ENCODE peak calls at places on chromosome 12, in four cellular contexts. P, K, M and I are unnamed samples.

GRCh38 chr12:10645910-10646309 is 27.9 kb downstream of the STYK1 start:
- DNase-seq in K (no peak), P (no peak), M (no peak), I (no peak)

GRCh38 chr12:12007001-12007712 is 63.6 kb upstream of the BCL2L14 start:
- DNase-seq in P (no peak), K (peak), M (peak), I (peak)

GRCh38 chr12:54357802-54358619 is 6.3 kb downstream of the GPR84 start:
- DNase-seq in K (no peak), P (peak), M (peak), I (peak)

GRCh38 chr12:12079291-12079690 is 8.6 kb downstream of the BCL2L14 start:
- DNase-seq in K (peak), P (no peak), M (no peak), I (no peak)

GRCh38 chr12:69284131-69284530 is 44.8 kb downstream of the CPSF6 start:
- DNase-seq in P (no peak), K (peak), M (no peak), I (peak)

GRCh38 chr12:70648831-70649230 is 11.6 kb upstream of the PTPRB start:
- DNase-seq in M (no peak), K (peak), P (no peak), I (no peak)

GRCh38 chr12:7460375-7461259 is 16.7 kb upstream of the CD163L1 start:
- DNase-seq in M (peak), K (peak), P (peak), I (peak)

GRCh38 chr12:105221588-105222325 is 14.2 kb downstream of the APPL2 start:
- DNase-seq in K (no peak), P (no peak), M (no peak), I (no peak)

GRCh38 chr12:49557917-49558215 is 10.1 kb downstream of the MCRS1 start:
- DNase-seq in K (no peak), P (no peak), M (no peak), I (no peak)

GRCh38 chr12:124923906-124924734 is 9.7 kb upstream of the UBC start:
- DNase-seq in M (no peak), K (peak), P (no peak), I (no peak)

GRCh38 chr12:19130224-19131019 is 889 bp downstream of the PLEKHA5 start:
- DNase-seq in P (peak), M (peak), K (peak), I (peak)

GRCh38 chr12:126027816-126028215 is 962.6 kb downstream of the AACS start:
- DNase-seq in P (no peak), M (no peak), K (no peak), I (no peak)

GRCh38 chr12:76316468-76316867 is 31.7 kb downstream of the BBS10 start:
- DNase-seq in P (no peak), M (no peak), K (no peak), I (no peak)

GRCh38 chr12:65881965-65882413 is 57.7 kb downstream of the HMGA2 start:
- DNase-seq in K (peak), M (peak), P (no peak), I (peak)

GRCh38 chr12:50102648-50103309 is 1.0 kb upstream of the GPD1 start:
- DNase-seq in P (no peak), M (peak), K (no peak), I (peak)

GRCh38 chr12:115755752-115756140 is 521.7 kb downstream of the MED13L start:
- DNase-seq in M (no peak), K (no peak), P (no peak), I (no peak)

GRCh38 chr12:102950950-102951490 is 6.5 kb upstream of the ASCL1 start:
- DNase-seq in K (no peak), M (no peak), P (no peak), I (no peak)

GRCh38 chr12:91811481-91812287 is 334.0 kb downstream of the BTG1 start:
- DNase-seq in M (peak), P (peak), K (peak), I (peak)

GRCh38 chr12:128971802-128972201 is 118.5 kb downstream of the GLT1D1 start:
- DNase-seq in K (no peak), P (no peak), M (no peak), I (no peak)

GRCh38 chr12:132018193-132018916 is 68.6 kb downstream of the EP400 start:
- DNase-seq in K (peak), P (no peak), M (no peak), I (no peak)

GRCh38 chr12:122866379-122866778 is 29.5 kb downstream of the VPS37B start:
- DNase-seq in M (no peak), P (no peak), K (no peak), I (no peak)

GRCh38 chr12:108302471-108303311 is 36.4 kb downstream of the CMKLR1 start:
- DNase-seq in P (no peak), M (no peak), K (peak), I (no peak)

GRCh38 chr12:103680591-103681065 is 93.6 kb downstream of the STAB2 start:
- DNase-seq in K (no peak), P (no peak), M (no peak), I (no peak)

GRCh38 chr12:82672811-82673495 is 13.8 kb upstream of the TMTC2 start:
- DNase-seq in M (no peak), P (no peak), K (no peak), I (no peak)

GRCh38 chr12:106759526-106760183 is 14.8 kb upstream of the RIC8B start:
- DNase-seq in M (no peak), K (no peak), P (no peak), I (no peak)

GRCh38 chr12:71589478-71589881 is 74.2 kb downstream of the ZFC3H1 start:
- DNase-seq in P (no peak), M (no peak), K (no peak), I (no peak)

GRCh38 chr12:60205500-60205899 is 609.7 kb downstream of the SLC16A7 start:
- DNase-seq in M (no peak), K (peak), P (no peak), I (no peak)

GRCh38 chr12:4117386-4118016 is 156.1 kb upstream of the CCND2 start:
- DNase-seq in M (no peak), P (no peak), K (no peak), I (no peak)

GRCh38 chr12:57069522-57069921 is 9.1 kb downstream of the NEMP1 start:
- DNase-seq in M (peak), P (peak), K (peak), I (peak)

GRCh38 chr12:107374136-107374535 is 280.8 kb upstream of the CRY1 start:
- DNase-seq in P (no peak), K (no peak), M (no peak), I (no peak)

GRCh38 chr12:131896811-131897270 is 2.4 kb downstream of the ULK1 start:
- DNase-seq in M (peak), P (peak), K (no peak), I (no peak)

GRCh38 chr12:13101854-13102375 is 1.6 kb downstream of the GSG1 start:
- DNase-seq in P (no peak), K (no peak), M (no peak), I (no peak)

GRCh38 chr12:3351731-3352130 is 139.3 kb upstream of the PRMT8 start:
- DNase-seq in M (no peak), P (no peak), K (no peak), I (no peak)

GRCh38 chr12:52814710-52815155 is 817 bp upstream of the KRT4 start:
- DNase-seq in K (no peak), P (no peak), M (no peak), I (no peak)